ENCODE peak calls at places on chromosomes 16 and 17, in six cellular contexts. Y, D, U, G, H and K are unnamed samples. For H3K4me1, the result is how much of the 10 kb centered on the place peaks cover.

GRCh38 chr16:66859397-66860068 is 15.3 kb downstream of the CA7 start:
- DNase-seq in Y (no peak), D (no peak), G (no peak), U (no peak), H (no peak), K (no peak)

GRCh38 chr17:68176770-68177169 is 71.1 kb upstream of the AMZ2 start:
- DNase-seq in D (no peak), H (no peak), U (no peak), Y (no peak), G (no peak), K (no peak)

GRCh38 chr16:81542609-81543570 is 98.3 kb downstream of the CMIP start:
- DNase-seq in Y (no peak), D (no peak), G (no peak), U (no peak), H (no peak), K (no peak)

GRCh38 chr17:9928601-9929341 is 23.7 kb upstream of the RCVRN start:
- DNase-seq in H (no peak), U (peak), Y (no peak), G (peak), D (peak), K (peak)

GRCh38 chr17:44402564-44403172 is 13.2 kb upstream of the ITGA2B start:
- DNase-seq in Y (no peak), U (no peak), G (no peak), D (no peak), H (no peak), K (no peak)

GRCh38 chr17:55295411-55296170 is 30.8 kb downstream of the HLF start:
- DNase-seq in D (peak), G (peak), H (peak), Y (no peak), U (peak), K (peak)

GRCh38 chr16:49589721-49590120 is 216.1 kb downstream of the C16orf78 start:
- DNase-seq in G (no peak), U (no peak), Y (no peak), D (no peak), H (no peak), K (no peak)

GRCh38 chr17:12034538-12034937 is 13.9 kb downstream of the MAP2K4 start:
- DNase-seq in G (no peak), H (no peak), Y (no peak), U (no peak), D (no peak), K (no peak)

GRCh38 chr17:75346906-75347305 is 57.7 kb upstream of the SLC25A19 start:
- DNase-seq in G (peak), U (no peak), H (no peak), D (peak), Y (no peak), K (no peak)

GRCh38 chr16:75258807-75259141 is 7.3 kb upstream of the BCAR1 start:
- DNase-seq in D (no peak), Y (peak), U (no peak), G (no peak), H (no peak), K (no peak)

GRCh38 chr16:56547120-56547948 is 17.5 kb upstream of the MT4 start:
- DNase-seq in Y (no peak), U (no peak), G (peak), D (no peak), H (no peak), K (no peak)

GRCh38 chr16:27258241-27258734 is 10.3 kb downstream of the NSMCE1 start:
- DNase-seq in D (no peak), Y (no peak), H (no peak), U (no peak), G (peak), K (no peak)

GRCh38 chr17:28900986-28901726 is 1.7 kb downstream of the DHRS13 start:
- DNase-seq in U (no peak), H (no peak), D (no peak), Y (peak), G (no peak), K (no peak)

GRCh38 chr16:28321700-28322411 is 29.5 kb downstream of the SBK1 start:
- DNase-seq in D (peak), Y (no peak), G (peak), U (peak), H (no peak), K (no peak)

GRCh38 chr16:273547-274421 is 2.0 kb downstream of the RGS11 start:
- DNase-seq in H (no peak), Y (no peak), U (peak), D (peak), G (no peak), K (no peak)

GRCh38 chr17:69218986-69219385 is 9.6 kb downstream of the ABCA10 start:
- DNase-seq in D (no peak), G (no peak), H (no peak), Y (no peak), U (no peak), K (no peak)

GRCh38 chr17:45824901-45825492 is 19.7 kb upstream of the SPPL2C start:
- DNase-seq in D (no peak), U (no peak), G (no peak), H (no peak), Y (no peak), K (no peak)

GRCh38 chr17:75785016-75785769 is 587 bp downstream of the UNK start:
- DNase-seq in H (peak), G (peak), Y (peak), D (peak), U (peak), K (peak)

GRCh38 chr17:13601776-13602551 is at the start of gene HS3ST3A1:
- DNase-seq in H (no peak), Y (no peak), D (peak), G (peak), U (peak), K (peak)

GRCh38 chr16:17367034-17367433 is 103.7 kb downstream of the XYLT1 start:
- DNase-seq in D (no peak), U (no peak), G (no peak), H (no peak), Y (no peak), K (no peak)
- H3K4me1 ChIP-seq in D (under half), U (under half), G (under half), H (under half), Y (half or more), K (under half)

GRCh38 chr16:88430524-88431446 is 22.3 kb upstream of the ZFPM1 start:
- DNase-seq in U (no peak), H (no peak), G (no peak), D (peak), Y (no peak), K (no peak)
- TF ChIP-seq POLR2A in U (peak), H (no peak), G (no peak), D (no peak), Y (no peak), K (no peak)

GRCh38 chr16:11868412-11868980 is 17.2 kb upstream of the RSL1D1 start:
- DNase-seq in U (no peak), D (no peak), H (no peak), G (no peak), Y (no peak), K (no peak)

GRCh38 chr16:11869657-11870228 is 18.4 kb upstream of the RSL1D1 start:
- DNase-seq in Y (no peak), G (no peak), H (no peak), D (no peak), U (no peak), K (no peak)

GRCh38 chr16:11876306-11876705 is 25.0 kb upstream of the RSL1D1 start:
- DNase-seq in G (no peak), Y (no peak), H (no peak), U (no peak), D (no peak), K (no peak)

GRCh38 chr16:11875721-11876120 is 24.4 kb upstream of the RSL1D1 start:
- DNase-seq in H (no peak), U (no peak), G (no peak), Y (no peak), D (no peak), K (no peak)

GRCh38 chr16:11871193-11871592 is 19.9 kb upstream of the RSL1D1 start:
- DNase-seq in U (no peak), G (peak), D (no peak), H (no peak), Y (no peak), K (no peak)
- TF ChIP-seq CTCF in U (no peak), G (peak), D (peak), H (no peak), Y (no peak), K (no peak)

GRCh38 chr16:52498640-52499039 is 48.3 kb downstream of the TOX3 start:
- DNase-seq in Y (no peak), D (no peak), U (no peak), H (no peak), G (no peak), K (no peak)

GRCh38 chr16:52494145-52494544 is 52.8 kb downstream of the TOX3 start:
- DNase-seq in H (no peak), U (no peak), Y (no peak), D (no peak), G (no peak), K (no peak)

GRCh38 chr16:52497067-52497816 is 49.7 kb downstream of the TOX3 start:
- DNase-seq in H (no peak), Y (no peak), D (no peak), G (no peak), U (no peak), K (no peak)

GRCh38 chr16:52494621-52495020 is 52.3 kb downstream of the TOX3 start:
- DNase-seq in G (no peak), D (no peak), Y (no peak), U (no peak), H (no peak), K (no peak)

DNA sequence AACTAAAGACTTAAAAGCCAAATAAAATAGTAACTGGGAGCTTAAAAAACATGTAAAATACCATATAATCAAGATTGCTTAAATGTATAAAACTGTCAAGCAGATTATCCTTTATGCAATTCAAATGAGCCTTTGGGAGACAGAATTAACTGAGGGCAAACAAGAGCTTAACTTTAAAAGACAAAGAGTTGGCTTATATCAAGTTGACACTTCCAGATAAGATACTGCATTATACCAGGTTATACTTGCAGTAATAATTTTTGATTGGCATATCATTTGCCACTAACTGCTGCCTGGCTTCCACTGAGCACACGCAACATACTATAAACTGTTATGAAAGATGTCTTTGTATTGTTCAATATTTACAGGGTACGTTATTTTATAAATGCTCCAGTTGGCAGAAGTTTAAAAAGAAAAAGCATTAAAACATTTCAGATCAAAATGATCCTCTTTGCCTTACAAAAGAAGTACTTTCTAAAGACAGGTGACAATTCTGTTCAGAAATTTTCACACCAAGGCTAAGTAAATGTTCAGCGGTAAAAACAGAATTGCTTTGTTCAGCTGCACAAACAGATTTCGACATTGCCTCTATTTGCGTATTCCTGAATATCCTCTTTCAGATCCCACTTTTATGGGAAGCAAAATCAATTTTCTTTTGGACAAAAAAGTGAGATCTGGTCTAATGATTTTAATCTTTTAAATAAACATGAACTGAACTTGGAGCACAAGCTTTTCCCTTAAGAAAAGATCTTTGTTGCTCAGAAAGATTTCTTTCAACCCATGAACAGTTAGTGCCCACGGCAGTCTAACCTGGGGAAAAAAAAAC is 50.7 kb downstream of the TOX3 start:
- DNase-seq in H (no peak), U (peak), Y (no peak), G (no peak), D (no peak), K (no peak)
- H3K4me1 ChIP-seq in H (under half), U (half or more), Y (under half), G (under half), D (under half), K (under half)

DNA sequence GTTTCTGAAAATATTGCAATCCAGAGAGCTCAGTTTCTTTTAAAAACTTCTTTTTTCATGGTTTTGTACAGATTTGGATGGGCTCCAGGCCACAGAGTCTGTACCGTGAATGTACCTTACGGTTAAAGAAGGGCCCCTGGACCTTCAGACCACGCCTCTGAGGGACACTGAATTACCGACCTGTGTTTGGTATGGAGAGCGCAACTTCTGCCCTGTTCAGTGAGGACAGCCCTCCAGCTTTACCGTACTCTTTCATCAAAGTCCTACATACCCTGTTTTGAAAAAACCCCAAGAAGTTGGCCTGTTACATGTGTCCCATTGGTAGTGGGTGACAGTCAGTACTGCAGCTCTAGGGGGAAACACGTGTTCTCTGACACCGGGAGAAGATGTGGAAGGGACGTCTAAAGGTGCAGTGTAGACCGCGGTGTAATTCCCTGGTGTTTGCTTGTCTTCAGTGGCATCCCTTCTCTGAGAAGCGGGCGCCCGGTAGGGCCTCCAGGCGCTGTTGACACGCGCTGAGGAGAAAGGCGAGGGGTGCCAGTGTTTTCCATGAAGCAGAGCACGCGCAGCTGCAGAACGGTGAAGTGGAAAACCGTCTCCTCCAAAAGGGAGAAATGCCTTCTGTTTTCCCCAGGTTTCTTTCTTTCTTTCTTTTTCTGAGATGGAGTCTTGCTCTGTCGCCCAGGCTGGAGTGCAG is 6.2 kb downstream of the PGS1 start:
- DNase-seq in H (no peak), U (no peak), D (no peak), G (no peak), Y (no peak), K (no peak)
- TF ChIP-seq POLR2A in H (no peak), U (no peak), D (no peak), G (peak), Y (no peak), K (no peak)

GRCh38 chr16:82631701-82632685 is 5.2 kb downstream of the CDH13 start:
- DNase-seq in U (no peak), H (no peak), D (peak), G (peak), Y (no peak), K (no peak)
- TF ChIP-seq CTCF in U (no peak), H (no peak), D (peak), G (peak), Y (no peak), K (no peak)

GRCh38 chr16:3295783-3296182 is 9.4 kb downstream of the TIGD7 start:
- DNase-seq in H (no peak), D (no peak), U (no peak), Y (no peak), G (no peak), K (no peak)

GRCh38 chr16:3295209-3295608 is 10.0 kb downstream of the TIGD7 start:
- DNase-seq in G (no peak), Y (no peak), U (no peak), D (no peak), H (no peak), K (no peak)

GRCh38 chr16:3289998-3290673 is 6.8 kb downstream of the ZNF263 start:
- DNase-seq in U (no peak), D (no peak), G (no peak), H (no peak), Y (no peak), K (no peak)

GRCh38 chr16:3292604-3293003 is 9.3 kb downstream of the ZNF263 start:
- DNase-seq in H (no peak), G (peak), U (no peak), Y (no peak), D (no peak), K (no peak)
- H3K4me1 ChIP-seq in H (under half), G (under half), U (under half), Y (under half), D (under half), K (under half)

GRCh38 chr17:81662002-81662401 is 4.4 kb downstream of the OXLD1 start:
- DNase-seq in H (no peak), U (no peak), G (no peak), D (no peak), Y (no peak), K (no peak)

GRCh38 chr17:81665205-81666091 is 957 bp downstream of the OXLD1 start:
- DNase-seq in Y (no peak), H (no peak), U (peak), D (peak), G (peak), K (no peak)

GRCh38 chr17:81666342-81667191 is at the start of the genes CCDC137 and OXLD1:
- DNase-seq in Y (peak), D (peak), H (peak), U (peak), G (peak), K (peak)

GRCh38 chr17:81666092-81666341 is 388 bp downstream of the OXLD1 start:
- DNase-seq in U (no peak), G (peak), Y (no peak), D (no peak), H (no peak), K (no peak)

DNA sequence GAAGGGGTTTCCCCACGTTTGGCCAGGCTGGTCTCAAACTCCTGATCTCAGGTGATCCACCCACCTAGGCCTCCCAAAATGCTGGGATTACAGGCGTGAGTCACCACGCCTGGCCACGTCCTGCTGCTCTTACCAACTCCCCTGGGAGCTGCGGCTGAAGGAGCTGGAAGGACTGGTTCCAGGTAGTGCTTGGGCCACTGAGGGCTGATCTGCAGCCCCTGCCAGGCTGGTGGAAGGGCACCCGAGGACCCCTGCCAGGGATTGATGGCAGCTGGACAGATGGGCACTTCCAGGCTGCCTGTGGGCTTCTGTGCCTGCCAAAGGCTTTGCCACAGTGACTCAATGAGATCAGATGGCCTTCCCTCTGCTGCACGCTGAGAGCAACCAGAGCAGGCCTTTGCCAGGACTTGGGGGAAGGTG is 2.3 kb downstream of the OXLD1 start:
- DNase-seq in Y (no peak), G (no peak), H (no peak), U (no peak), D (no peak), K (no peak)
- TF ChIP-seq POLR2A in Y (no peak), G (no peak), H (no peak), U (no peak), D (peak), K (no peak)

GRCh38 chr16:85446846-85447656 is 166.1 kb upstream of the GSE1 start:
- DNase-seq in G (no peak), Y (no peak), D (no peak), H (no peak), U (peak), K (no peak)
- TF ChIP-seq CTCF in G (no peak), Y (no peak), D (no peak), H (no peak), U (peak), K (no peak)